ENCODE peak calls at places on chromosomes 7 and 10, in ten cellular contexts. N is stimulated activated CD4-positive, alpha-beta T cell treated with anti-CD3 and anti-CD28 coated beads, Interleukin-1b, Interleukin-23, amount 100 ng/mL, for 4 hours; H is neural progenitor cell; Y is A549; T is dorsolateral prefrontal cortex; E is skeletal muscle cell; L is amniotic stem cell; Z is OCI-LY7; F is SHP77; A is nucleus accumbens. V is an unnamed sample.

GRCh38 chr7:135282621-135283295 is 49.1 kb downstream of the STRA8 start:
- DNase-seq in H (no peak), N (no peak), Y (no peak), Z (no peak), E (peak), F (no peak), A (no peak), T (no peak), L (no peak), V (no peak)

GRCh38 chr7:44220732-44221131 is 20.0 kb downstream of the YKT6 start:
- DNase-seq in H (no peak), F (no peak), Z (no peak), T (no peak), E (no peak), N (no peak), A (no peak), Y (no peak), L (no peak), V (peak)

GRCh38 chr10:110074298-110074697 is 66.5 kb downstream of the ADD3 start:
- DNase-seq in H (no peak), N (no peak), T (no peak), E (no peak), L (no peak), F (no peak), A (no peak), Y (no peak), Z (no peak), V (no peak)

GRCh38 chr7:157389951-157390730 is 53.3 kb downstream of the DNAJB6 start:
- DNase-seq in F (no peak), L (no peak), Y (no peak), T (no peak), N (no peak), Z (no peak), A (no peak), E (no peak), H (no peak), V (no peak)

GRCh38 chr7:24334627-24335026 is 50.6 kb downstream of the NPY start:
- DNase-seq in N (no peak), T (no peak), F (no peak), H (no peak), Y (no peak), A (no peak), L (no peak), Z (no peak), E (no peak), V (no peak)

GRCh38 chr10:77636286-77636966 is 1.2 kb downstream of the KCNMA1 start:
- DNase-seq in F (no peak), H (peak), Z (no peak), E (no peak), Y (no peak), A (no peak), T (peak), L (no peak), N (no peak), V (peak)

GRCh38 chr7:77330169-77330882 is 85.8 kb downstream of the GSAP start:
- DNase-seq in F (no peak), H (no peak), Z (peak), L (no peak), E (no peak), Y (no peak), T (no peak), A (no peak), N (no peak), V (no peak)

GRCh38 chr7:50389961-50390360 is 60.2 kb downstream of the FIGNL1 start:
- DNase-seq in N (no peak), E (no peak), T (no peak), L (no peak), A (no peak), Y (no peak), Z (no peak), H (no peak), F (no peak), V (no peak)

GRCh38 chr10:67668448-67668847 is 27.5 kb downstream of the CTNNA3 start:
- DNase-seq in H (no peak), N (no peak), F (no peak), A (no peak), Y (no peak), T (no peak), E (peak), L (no peak), Z (no peak), V (no peak)

GRCh38 chr10:119919823-119920222 is 27.3 kb downstream of the SEC23IP start:
- DNase-seq in E (no peak), T (no peak), F (no peak), L (no peak), Y (no peak), A (no peak), Z (no peak), H (no peak), N (no peak), V (no peak)

GRCh38 chr7:43232376-43232775 is 119.9 kb downstream of the HECW1 start:
- DNase-seq in Z (no peak), A (no peak), Y (no peak), N (no peak), F (no peak), H (no peak), T (no peak), L (no peak), E (peak), V (no peak)

GRCh38 chr7:109836016-109836415 is 1254.9 kb upstream of the LRRN3 start:
- DNase-seq in F (no peak), E (no peak), H (no peak), T (no peak), Y (no peak), A (no peak), N (no peak), L (no peak), Z (no peak), V (no peak)

GRCh38 chr10:43206391-43207235 is 60.3 kb downstream of the RASGEF1A start:
- DNase-seq in F (no peak), L (no peak), N (no peak), H (no peak), A (no peak), E (no peak), T (no peak), Z (no peak), Y (no peak), V (peak)

GRCh38 chr7:69651101-69651590 is 52.9 kb downstream of the AUTS2 start:
- DNase-seq in Z (no peak), A (no peak), F (no peak), T (no peak), E (no peak), H (no peak), N (no peak), Y (no peak), L (no peak), V (no peak)

GRCh38 chr10:83677795-83678194 is 461.5 kb upstream of the GHITM start:
- DNase-seq in H (no peak), A (no peak), T (no peak), F (no peak), Y (no peak), Z (no peak), N (no peak), E (no peak), L (no peak), V (no peak)

GRCh38 chr10:124383496-124383895 is 35.2 kb downstream of the OAT start:
- DNase-seq in E (no peak), A (no peak), F (no peak), N (no peak), Z (no peak), H (no peak), L (no peak), Y (no peak), T (no peak), V (no peak)

GRCh38 chr7:151715661-151716338 is 161.1 kb downstream of the PRKAG2 start:
- DNase-seq in F (no peak), L (no peak), A (no peak), N (no peak), Z (no peak), E (no peak), T (no peak), Y (no peak), H (no peak), V (no peak)

GRCh38 chr10:3330687-3331086 is 158.1 kb upstream of the PITRM1 start:
- DNase-seq in N (no peak), A (no peak), F (no peak), E (peak), H (no peak), L (no peak), Y (no peak), T (no peak), Z (no peak), V (no peak)

GRCh38 chr7:99693427-99694200 is 13.8 kb upstream of the CYP3A5 start:
- DNase-seq in E (no peak), A (no peak), Z (no peak), L (no peak), F (peak), N (no peak), Y (no peak), H (peak), T (no peak), V (peak)

GRCh38 chr7:26187380-26188290 is 12.9 kb downstream of the HNRNPA2B1 start:
- DNase-seq in Y (no peak), H (no peak), L (no peak), T (no peak), N (no peak), F (no peak), A (no peak), E (no peak), Z (peak), V (no peak)

GRCh38 chr7:105277341-105277740 is 111.4 kb downstream of the SRPK2 start:
- DNase-seq in H (no peak), L (no peak), N (no peak), E (no peak), T (no peak), Z (no peak), Y (peak), F (no peak), A (no peak), V (no peak)

GRCh38 chr7:17617380-17617779 is 318.9 kb downstream of the AHR start:
- DNase-seq in T (no peak), L (no peak), Y (no peak), Z (no peak), F (no peak), H (no peak), E (no peak), N (no peak), A (no peak), V (no peak)

GRCh38 chr7:85070967-85071628 is 115.8 kb downstream of the SEMA3D start:
- DNase-seq in Z (no peak), T (no peak), F (no peak), A (no peak), E (peak), Y (no peak), H (no peak), L (peak), N (no peak), V (no peak)

GRCh38 chr10:11295492-11295891 is 277.8 kb downstream of the CELF2 start:
- DNase-seq in N (no peak), Z (no peak), H (no peak), E (no peak), T (no peak), L (no peak), Y (no peak), F (no peak), A (no peak), V (no peak)

GRCh38 chr10:26637521-26638275 is 59.8 kb upstream of the PDSS1 start:
- DNase-seq in A (no peak), H (no peak), Y (no peak), T (no peak), F (no peak), Z (no peak), N (no peak), L (no peak), E (no peak), V (no peak)

GRCh38 chr10:132612571-132613504 is 75.3 kb downstream of the INPP5A start:
- DNase-seq in E (no peak), A (no peak), H (peak), Y (no peak), F (no peak), N (no peak), T (no peak), L (no peak), Z (no peak), V (peak)

GRCh38 chr7:81333004-81333403 is 414.2 kb upstream of the SEMA3C start:
- DNase-seq in H (no peak), A (no peak), N (no peak), T (no peak), Z (no peak), L (no peak), F (no peak), Y (no peak), E (peak), V (no peak)

GRCh38 chr10:60031664-60032063 is 125.3 kb upstream of the CCDC6 start:
- DNase-seq in L (no peak), F (no peak), T (no peak), E (peak), N (no peak), Z (no peak), H (no peak), Y (no peak), A (peak), V (no peak)

GRCh38 chr7:138304071-138304320 is 156.1 kb upstream of the TRIM24 start:
- DNase-seq in Y (no peak), T (no peak), H (no peak), Z (no peak), E (no peak), A (no peak), N (no peak), L (no peak), F (no peak), V (no peak)

GRCh38 chr7:30761214-30762156 is 9.6 kb downstream of the INMT start:
- DNase-seq in N (no peak), T (no peak), H (no peak), L (no peak), Z (no peak), E (no peak), A (no peak), Y (no peak), F (no peak), V (no peak)

GRCh38 chr7:93196331-93196730 is 29.9 kb downstream of the HEPACAM2 start:
- DNase-seq in E (no peak), N (no peak), L (no peak), T (no peak), Y (no peak), Z (no peak), F (no peak), H (no peak), A (no peak), V (no peak)

GRCh38 chr7:85176197-85176596 is 10.7 kb downstream of the SEMA3D start:
- DNase-seq in H (no peak), Y (no peak), L (no peak), T (no peak), E (no peak), Z (no peak), A (no peak), N (no peak), F (no peak), V (no peak)

GRCh38 chr7:130489140-130489967 is 2.5 kb upstream of the MEST start:
- DNase-seq in E (peak), L (no peak), N (no peak), F (no peak), T (no peak), H (peak), Z (no peak), A (no peak), Y (no peak), V (no peak)

GRCh38 chr7:53110425-53110824 is 75.0 kb downstream of the POM121L12 start:
- DNase-seq in E (no peak), N (no peak), Z (no peak), H (no peak), F (no peak), T (no peak), A (no peak), L (no peak), Y (no peak), V (no peak)

GRCh38 chr7:16604054-16604453 is 41.5 kb downstream of the ANKMY2 start:
- DNase-seq in N (no peak), F (no peak), E (no peak), Y (no peak), H (no peak), T (no peak), L (no peak), A (no peak), Z (no peak), V (no peak)

GRCh38 chr10:34815174-34816066 is at the start of gene PARD3:
- DNase-seq in F (peak), Z (no peak), L (no peak), Y (peak), E (no peak), A (peak), N (peak), H (peak), T (peak), V (peak)